ENCODE peak calls at places on chromosomes 12 and 14, in six cellular contexts. One of them, this sample, is unnamed.

GRCh38 chr14:101001311-101002069 is 98.0 kb upstream of the RTL1 start:
- DNase-seq in H9: no peak
- DNase-seq in iPS DF 6.9: no peak
- DNase-seq in CD8-positive, alpha-beta T cell: no peak
- DNase-seq in heart left ventricle: peak; percentile 20
- DNase-seq in fibroblast of lung: peak; percentile 43
- DNase-seq in this sample: peak; percentile 84

GRCh38 chr14:33184587-33184986 is 245.9 kb downstream of the NPAS3 start:
- DNase-seq in H9: no peak
- DNase-seq in iPS DF 6.9: no peak
- DNase-seq in CD8-positive, alpha-beta T cell: no peak
- DNase-seq in heart left ventricle: no peak
- DNase-seq in fibroblast of lung: peak; percentile 12
- DNase-seq in this sample: no peak

GRCh38 chr12:106304001-106304421 is 1.5 kb downstream of the TCP11L2 start:
- DNase-seq in H9: no peak
- DNase-seq in iPS DF 6.9: no peak
- DNase-seq in CD8-positive, alpha-beta T cell: no peak
- DNase-seq in heart left ventricle: no peak
- DNase-seq in fibroblast of lung: no peak
- DNase-seq in this sample: no peak

GRCh38 chr14:75306917-75307699 is 28.5 kb downstream of the FOS start:
- DNase-seq in H9: no peak
- DNase-seq in iPS DF 6.9: no peak
- DNase-seq in CD8-positive, alpha-beta T cell: no peak
- DNase-seq in heart left ventricle: no peak
- DNase-seq in fibroblast of lung: no peak
- DNase-seq in this sample: no peak

GRCh38 chr12:106152334-106152733 is 13.6 kb upstream of the NUAK1 start:
- DNase-seq in H9: no peak
- DNase-seq in iPS DF 6.9: no peak
- DNase-seq in CD8-positive, alpha-beta T cell: no peak
- DNase-seq in heart left ventricle: no peak
- DNase-seq in fibroblast of lung: no peak
- DNase-seq in this sample: no peak

GRCh38 chr12:118061876-118062791 is 1.2 kb upstream of the WSB2 start:
- DNase-seq in H9: peak; percentile 80
- DNase-seq in iPS DF 6.9: peak; percentile 27
- DNase-seq in CD8-positive, alpha-beta T cell: peak; percentile 50
- DNase-seq in heart left ventricle: peak; percentile 65
- DNase-seq in fibroblast of lung: peak; percentile 61
- DNase-seq in this sample: peak; percentile 39

GRCh38 chr12:27081668-27082091 is 698 bp downstream of the C12orf71 start:
- DNase-seq in H9: peak; percentile 76
- DNase-seq in iPS DF 6.9: peak; percentile 20
- DNase-seq in CD8-positive, alpha-beta T cell: no peak
- DNase-seq in heart left ventricle: no peak
- DNase-seq in fibroblast of lung: no peak
- DNase-seq in this sample: peak; percentile 6

GRCh38 chr12:105713901-105714300 is 383.4 kb downstream of the C12orf75 start:
- DNase-seq in H9: no peak
- DNase-seq in iPS DF 6.9: no peak
- DNase-seq in CD8-positive, alpha-beta T cell: no peak
- DNase-seq in heart left ventricle: no peak
- DNase-seq in fibroblast of lung: no peak
- DNase-seq in this sample: no peak

GRCh38 chr14:54487771-54488170 is 1.0 kb downstream of the GMFB start:
- DNase-seq in H9: no peak
- DNase-seq in iPS DF 6.9: no peak
- DNase-seq in CD8-positive, alpha-beta T cell: no peak
- DNase-seq in heart left ventricle: no peak
- DNase-seq in fibroblast of lung: peak; percentile 68
- DNase-seq in this sample: no peak

GRCh38 chr14:102096569-102097188 is 9.8 kb upstream of the HSP90AA1 start:
- DNase-seq in H9: peak; percentile 76
- DNase-seq in iPS DF 6.9: no peak
- DNase-seq in CD8-positive, alpha-beta T cell: peak; percentile 83
- DNase-seq in heart left ventricle: peak; percentile 91
- DNase-seq in fibroblast of lung: peak; percentile 83
- DNase-seq in this sample: peak; percentile 50

GRCh38 chr14:74712499-74713394 is at the start of the genes AREL1 and FCF1:
- DNase-seq in H9: peak; percentile 87
- DNase-seq in iPS DF 6.9: peak; percentile 82
- DNase-seq in CD8-positive, alpha-beta T cell: peak; percentile 83
- DNase-seq in heart left ventricle: peak; percentile 81
- DNase-seq in fibroblast of lung: peak; percentile 92
- DNase-seq in this sample: peak; percentile 73

GRCh38 chr12:81627336-81628189 is 131.6 kb downstream of the PPFIA2 start:
- DNase-seq in H9: no peak
- DNase-seq in iPS DF 6.9: no peak
- DNase-seq in CD8-positive, alpha-beta T cell: no peak
- DNase-seq in heart left ventricle: no peak
- DNase-seq in fibroblast of lung: peak; percentile 70
- DNase-seq in this sample: no peak

GRCh38 chr12:109178532-109178931 is 62.1 kb downstream of the ACACB start:
- DNase-seq in H9: no peak
- DNase-seq in iPS DF 6.9: no peak
- DNase-seq in CD8-positive, alpha-beta T cell: no peak
- DNase-seq in heart left ventricle: no peak
- DNase-seq in fibroblast of lung: no peak
- DNase-seq in this sample: no peak

GRCh38 chr14:23708343-23708742 is 72.2 kb downstream of the DHRS2 start:
- DNase-seq in H9: no peak
- DNase-seq in iPS DF 6.9: no peak
- DNase-seq in CD8-positive, alpha-beta T cell: no peak
- DNase-seq in heart left ventricle: no peak
- DNase-seq in fibroblast of lung: no peak
- DNase-seq in this sample: no peak

GRCh38 chr12:16300706-16301105 is 23.2 kb upstream of the SLC15A5 start:
- DNase-seq in H9: no peak
- DNase-seq in iPS DF 6.9: no peak
- DNase-seq in CD8-positive, alpha-beta T cell: no peak
- DNase-seq in heart left ventricle: no peak
- DNase-seq in fibroblast of lung: no peak
- DNase-seq in this sample: no peak

GRCh38 chr12:45231515-45232145 is 15.7 kb downstream of the ANO6 start:
- DNase-seq in H9: no peak
- DNase-seq in iPS DF 6.9: no peak
- DNase-seq in CD8-positive, alpha-beta T cell: no peak
- DNase-seq in heart left ventricle: no peak
- DNase-seq in fibroblast of lung: peak; percentile 87
- DNase-seq in this sample: no peak

GRCh38 chr12:3752096-3752709 is 706 bp downstream of the CRACR2A start:
- DNase-seq in H9: peak; percentile 29
- DNase-seq in iPS DF 6.9: no peak
- DNase-seq in CD8-positive, alpha-beta T cell: peak; percentile 81
- DNase-seq in heart left ventricle: peak; percentile 77
- DNase-seq in fibroblast of lung: peak; percentile 2
- DNase-seq in this sample: peak; percentile 75

GRCh38 chr12:3751151-3752095 is 1.5 kb downstream of the CRACR2A start:
- DNase-seq in H9: peak; percentile 22
- DNase-seq in iPS DF 6.9: no peak
- DNase-seq in CD8-positive, alpha-beta T cell: peak; percentile 47
- DNase-seq in heart left ventricle: no peak
- DNase-seq in fibroblast of lung: no peak
- DNase-seq in this sample: no peak

GRCh38 chr12:3752741-3753486 is at the start of gene CRACR2A:
- DNase-seq in H9: peak; percentile 90
- DNase-seq in iPS DF 6.9: no peak
- DNase-seq in CD8-positive, alpha-beta T cell: peak; percentile 93
- DNase-seq in heart left ventricle: peak; percentile 91
- DNase-seq in fibroblast of lung: peak; percentile 59
- DNase-seq in this sample: peak; percentile 85

GRCh38 chr12:3748620-3749019 is 4.3 kb downstream of the CRACR2A start:
- DNase-seq in H9: peak; percentile 21
- DNase-seq in iPS DF 6.9: no peak
- DNase-seq in CD8-positive, alpha-beta T cell: no peak
- DNase-seq in heart left ventricle: no peak
- DNase-seq in fibroblast of lung: no peak
- DNase-seq in this sample: no peak

DNA sequence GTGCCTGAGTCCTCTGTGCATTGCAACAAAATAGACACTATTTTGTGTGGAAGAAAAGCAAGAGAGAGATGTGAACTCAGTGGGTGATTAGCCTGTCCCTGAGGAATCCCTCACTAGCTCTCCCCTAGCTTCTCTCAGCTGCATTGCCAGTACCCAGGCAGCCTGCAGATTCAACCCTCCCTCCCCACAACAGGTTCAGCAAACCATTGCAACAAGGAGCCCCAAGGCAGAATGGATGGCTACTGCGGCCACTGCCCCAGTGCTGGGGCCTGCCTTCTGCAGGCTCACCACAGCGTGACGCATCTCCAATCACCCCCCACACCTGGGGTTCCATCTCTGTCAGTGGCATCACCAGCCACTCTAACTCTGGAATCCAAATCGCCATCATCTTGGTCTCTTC is 2.3 kb downstream of the CRACR2A start:
- DNase-seq in H9: peak; percentile 29
- DNase-seq in iPS DF 6.9: no peak
- DNase-seq in CD8-positive, alpha-beta T cell: peak; percentile 43
- DNase-seq in heart left ventricle: no peak
- DNase-seq in fibroblast of lung: no peak
- DNase-seq in this sample: no peak
- H3K27me3 ChIP-seq in H9: no peaks in the 10 kb centered on the region
- H3K27me3 ChIP-seq in iPS DF 6.9: no peaks in the 10 kb centered on the region
- H3K27me3 ChIP-seq in CD8-positive, alpha-beta T cell: no peaks in the 10 kb centered on the region
- H3K27me3 ChIP-seq in heart left ventricle: no peaks in the 10 kb centered on the region
- H3K27me3 ChIP-seq in fibroblast of lung: no peaks in the 10 kb centered on the region
- H3K27me3 ChIP-seq in this sample: no peaks in the 10 kb centered on the region

DNA sequence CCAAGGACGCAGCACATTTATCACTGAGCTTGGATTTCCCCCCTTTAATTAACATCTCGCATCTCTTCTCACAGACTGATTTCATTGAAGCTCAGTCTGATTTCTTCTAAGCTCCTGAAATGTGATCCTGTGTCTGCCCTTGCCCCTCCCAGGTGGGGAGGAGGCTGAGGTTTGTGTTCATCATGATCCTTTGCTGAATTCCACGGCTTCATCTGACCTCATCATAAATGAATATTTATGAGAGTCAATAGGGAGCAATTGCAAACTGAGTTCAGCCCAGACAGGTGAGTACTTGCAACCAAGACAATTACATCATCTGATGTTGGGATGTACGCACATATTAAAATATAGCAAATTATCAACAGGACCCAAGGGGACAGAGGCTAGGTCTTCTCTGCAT is 72.4 kb downstream of the MAP1LC3B2 start:
- DNase-seq in H9: no peak
- DNase-seq in iPS DF 6.9: no peak
- DNase-seq in CD8-positive, alpha-beta T cell: no peak
- DNase-seq in heart left ventricle: no peak
- DNase-seq in fibroblast of lung: no peak
- DNase-seq in this sample: no peak
- H3K27me3 ChIP-seq in H9: no peaks in the 10 kb centered on the region
- H3K27me3 ChIP-seq in iPS DF 6.9: no peaks in the 10 kb centered on the region
- H3K27me3 ChIP-seq in CD8-positive, alpha-beta T cell: no peaks in the 10 kb centered on the region
- H3K27me3 ChIP-seq in heart left ventricle: no peaks in the 10 kb centered on the region
- H3K27me3 ChIP-seq in fibroblast of lung: peaks cover 5% of the 10 kb centered on the region
- H3K27me3 ChIP-seq in this sample: no peaks in the 10 kb centered on the region

DNA sequence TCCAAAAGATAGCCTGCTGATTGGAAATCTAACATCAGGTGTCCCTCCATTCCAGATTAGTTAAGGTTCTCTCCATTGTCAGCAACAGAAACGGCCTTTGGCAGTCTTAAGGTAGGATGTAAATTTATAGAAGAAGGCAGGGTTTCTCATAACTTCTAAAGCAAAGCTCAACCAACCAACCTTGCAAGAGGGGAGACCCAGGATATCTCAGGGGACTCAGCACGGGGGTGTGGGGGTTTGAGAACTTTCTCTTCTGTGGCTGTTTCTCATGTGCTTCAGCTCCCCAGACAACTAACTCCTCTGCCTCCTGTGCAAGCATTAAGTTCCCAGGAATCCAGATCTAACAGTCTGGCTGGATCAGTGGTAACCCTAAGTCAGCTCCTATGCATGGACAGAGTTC is 148.1 kb downstream of the RIMBP2 start:
- DNase-seq in H9: no peak
- DNase-seq in iPS DF 6.9: no peak
- DNase-seq in CD8-positive, alpha-beta T cell: no peak
- DNase-seq in heart left ventricle: no peak
- DNase-seq in fibroblast of lung: no peak
- DNase-seq in this sample: no peak
- H3K27me3 ChIP-seq in H9: no peaks in the 10 kb centered on the region
- H3K27me3 ChIP-seq in iPS DF 6.9: no peaks in the 10 kb centered on the region
- H3K27me3 ChIP-seq in CD8-positive, alpha-beta T cell: no peaks in the 10 kb centered on the region
- H3K27me3 ChIP-seq in heart left ventricle: no peaks in the 10 kb centered on the region
- H3K27me3 ChIP-seq in fibroblast of lung: no peaks in the 10 kb centered on the region
- H3K27me3 ChIP-seq in this sample: no peaks in the 10 kb centered on the region

GRCh38 chr12:93571360-93571853 is 1.1 kb upstream of the SOCS2 start:
- DNase-seq in H9: peak; percentile 94
- DNase-seq in iPS DF 6.9: no peak
- DNase-seq in CD8-positive, alpha-beta T cell: peak; percentile 59
- DNase-seq in heart left ventricle: peak; percentile 89
- DNase-seq in fibroblast of lung: peak; percentile 76
- DNase-seq in this sample: peak; percentile 87
- H3K27me3 ChIP-seq in H9: no peaks in the 10 kb centered on the region
- H3K27me3 ChIP-seq in iPS DF 6.9: peaks cover 8% of the 10 kb centered on the region
- H3K27me3 ChIP-seq in CD8-positive, alpha-beta T cell: no peaks in the 10 kb centered on the region
- H3K27me3 ChIP-seq in heart left ventricle: no peaks in the 10 kb centered on the region
- H3K27me3 ChIP-seq in fibroblast of lung: no peaks in the 10 kb centered on the region
- H3K27me3 ChIP-seq in this sample: no peaks in the 10 kb centered on the region

GRCh38 chr14:104593241-104593701 is 11.3 kb downstream of the TMEM179 start:
- DNase-seq in H9: no peak
- DNase-seq in iPS DF 6.9: no peak
- DNase-seq in CD8-positive, alpha-beta T cell: no peak
- DNase-seq in heart left ventricle: peak; percentile 63
- DNase-seq in fibroblast of lung: no peak
- DNase-seq in this sample: no peak
- H3K27me3 ChIP-seq in H9: no peaks in the 10 kb centered on the region
- H3K27me3 ChIP-seq in iPS DF 6.9: no peaks in the 10 kb centered on the region
- H3K27me3 ChIP-seq in CD8-positive, alpha-beta T cell: no peaks in the 10 kb centered on the region
- H3K27me3 ChIP-seq in heart left ventricle: peaks cover 8% of the 10 kb centered on the region
- H3K27me3 ChIP-seq in fibroblast of lung: no peaks in the 10 kb centered on the region
- H3K27me3 ChIP-seq in this sample: no peaks in the 10 kb centered on the region

GRCh38 chr14:104112609-104113571 is 25.5 kb upstream of the KIF26A start:
- DNase-seq in H9: no peak
- DNase-seq in iPS DF 6.9: no peak
- DNase-seq in CD8-positive, alpha-beta T cell: no peak
- DNase-seq in heart left ventricle: peak; percentile 42
- DNase-seq in fibroblast of lung: no peak
- DNase-seq in this sample: no peak

GRCh38 chr14:104113631-104114420 is 24.6 kb upstream of the KIF26A start:
- DNase-seq in H9: no peak
- DNase-seq in iPS DF 6.9: no peak
- DNase-seq in CD8-positive, alpha-beta T cell: no peak
- DNase-seq in heart left ventricle: peak; percentile 52
- DNase-seq in fibroblast of lung: no peak
- DNase-seq in this sample: no peak

GRCh38 chr14:104115691-104116543 is 22.5 kb upstream of the KIF26A start:
- DNase-seq in H9: peak; percentile 43
- DNase-seq in iPS DF 6.9: no peak
- DNase-seq in CD8-positive, alpha-beta T cell: no peak
- DNase-seq in heart left ventricle: peak; percentile 54
- DNase-seq in fibroblast of lung: no peak
- DNase-seq in this sample: no peak

GRCh38 chr14:104115131-104115600 is 23.2 kb upstream of the KIF26A start:
- DNase-seq in H9: no peak
- DNase-seq in iPS DF 6.9: no peak
- DNase-seq in CD8-positive, alpha-beta T cell: no peak
- DNase-seq in heart left ventricle: peak; percentile 46
- DNase-seq in fibroblast of lung: no peak
- DNase-seq in this sample: no peak

GRCh38 chr14:104114421-104115130 is 23.8 kb upstream of the KIF26A start:
- DNase-seq in H9: no peak
- DNase-seq in iPS DF 6.9: no peak
- DNase-seq in CD8-positive, alpha-beta T cell: no peak
- DNase-seq in heart left ventricle: peak; percentile 44
- DNase-seq in fibroblast of lung: no peak
- DNase-seq in this sample: no peak
- H3K27me3 ChIP-seq in H9: peaks cover 7% of the 10 kb centered on the region
- H3K27me3 ChIP-seq in iPS DF 6.9: peaks cover 12% of the 10 kb centered on the region
- H3K27me3 ChIP-seq in CD8-positive, alpha-beta T cell: peaks cover 3% of the 10 kb centered on the region
- H3K27me3 ChIP-seq in heart left ventricle: peaks cover 39% of the 10 kb centered on the region
- H3K27me3 ChIP-seq in fibroblast of lung: peaks cover 9% of the 10 kb centered on the region
- H3K27me3 ChIP-seq in this sample: no peaks in the 10 kb centered on the region

GRCh38 chr14:77037338-77037782 is 8.9 kb upstream of the IRF2BPL start:
- DNase-seq in H9: no peak
- DNase-seq in iPS DF 6.9: no peak
- DNase-seq in CD8-positive, alpha-beta T cell: no peak
- DNase-seq in heart left ventricle: no peak
- DNase-seq in fibroblast of lung: no peak
- DNase-seq in this sample: no peak
- H3K27me3 ChIP-seq in H9: no peaks in the 10 kb centered on the region
- H3K27me3 ChIP-seq in iPS DF 6.9: no peaks in the 10 kb centered on the region
- H3K27me3 ChIP-seq in CD8-positive, alpha-beta T cell: no peaks in the 10 kb centered on the region
- H3K27me3 ChIP-seq in heart left ventricle: no peaks in the 10 kb centered on the region
- H3K27me3 ChIP-seq in fibroblast of lung: no peaks in the 10 kb centered on the region
- H3K27me3 ChIP-seq in this sample: no peaks in the 10 kb centered on the region